ENCODE peak calls at places on chromosomes 13 and 19, in five cellular contexts. K is IMR-90, N is neuronal stem cell, Z is fibroblast of lung, F is H9. B is an unnamed sample.

GRCh38 chr13:110463876-110464510 is 97.5 kb downstream of the RAB20 start:
- DNase-seq in F (no peak), N (no peak), K (peak; percentile 19), Z (peak; percentile 24), B (peak; percentile 29)

GRCh38 chr13:40780822-40781401 is 8.5 kb upstream of the SLC25A15 start:
- DNase-seq in Z (peak; percentile 37), N (no peak), F (peak; percentile 48), K (peak; percentile 20), B (no peak)

GRCh38 chr13:98276486-98276885 is 99.4 kb upstream of the RNF113B start:
- DNase-seq in F (no peak), N (no peak), K (peak; percentile 61), Z (no peak), B (no peak)

GRCh38 chr13:112885782-112886268 is 83.2 kb upstream of the MCF2L start:
- DNase-seq in N (peak; percentile 74), F (peak; percentile 95), K (peak; percentile 87), Z (peak; percentile 88), B (peak; percentile 83)

GRCh38 chr13:94481966-94482365 is 2.5 kb upstream of the DCT start:
- DNase-seq in Z (peak; percentile 77), F (no peak), N (no peak), K (peak; percentile 66), B (no peak)

GRCh38 chr19:41941410-41942202 is 13.4 kb upstream of the ERFL start:
- DNase-seq in Z (no peak), N (no peak), F (no peak), K (no peak), B (no peak)

GRCh38 chr19:20039203-20039723 is at the start of gene ZNF682:
- DNase-seq in F (peak; percentile 97), Z (peak; percentile 91), N (peak; percentile 95), K (peak; percentile 92), B (peak; percentile 91)

GRCh38 chr13:23919006-23919405 is 21.7 kb upstream of the C1QTNF9B start:
- DNase-seq in N (no peak), K (no peak), Z (no peak), F (no peak), B (no peak)

GRCh38 chr19:28836366-28836765 is 376.6 kb downstream of the UQCRFS1 start:
- DNase-seq in K (no peak), N (no peak), F (no peak), Z (no peak), B (no peak)

GRCh38 chr13:58869566-58869965 is 1238.0 kb downstream of the PCDH17 start:
- DNase-seq in Z (no peak), N (no peak), K (no peak), F (no peak), B (no peak)

GRCh38 chr13:46605824-46606554 is 53.0 kb downstream of the LRCH1 start:
- DNase-seq in Z (no peak), F (no peak), N (no peak), K (no peak), B (no peak)

GRCh38 chr13:24727731-24728601 is 36.0 kb upstream of the RNF17 start:
- DNase-seq in N (peak; percentile 54), K (peak; percentile 84), F (peak; percentile 81), Z (peak; percentile 74), B (peak; percentile 61)

GRCh38 chr13:112446347-112446861 is 70.2 kb downstream of the SPACA7 start:
- DNase-seq in K (no peak), F (peak; percentile 18), Z (no peak), N (no peak), B (no peak)

GRCh38 chr13:95137096-95137495 is 164.2 kb downstream of the ABCC4 start:
- DNase-seq in K (peak; percentile 42), Z (peak; percentile 15), N (no peak), F (no peak), B (no peak)

GRCh38 chr19:55103190-55103589 is 14.2 kb downstream of the PPP1R12C start:
- DNase-seq in N (no peak), K (no peak), F (no peak), Z (no peak), B (no peak)

GRCh38 chr13:110421696-110422395 is 114.8 kb downstream of the COL4A2 start:
- DNase-seq in Z (peak; percentile 98), N (no peak), K (peak; percentile 90), F (no peak), B (no peak)

GRCh38 chr13:47133024-47133445 is 236.2 kb upstream of the HTR2A start:
- DNase-seq in N (no peak), F (no peak), Z (peak; percentile 29), K (no peak), B (no peak)

GRCh38 chr13:110157718-110158117 is 149.2 kb downstream of the COL4A1 start:
- DNase-seq in F (no peak), Z (no peak), N (no peak), K (no peak), B (no peak)

GRCh38 chr19:11204943-11205349 is 7.6 kb upstream of the KANK2 start:
- DNase-seq in Z (no peak), K (no peak), N (no peak), F (no peak), B (no peak)

GRCh38 chr13:101700598-101700997 is 248.1 kb downstream of the ITGBL1 start:
- DNase-seq in N (no peak), Z (peak; percentile 25), K (no peak), F (no peak), B (no peak)

GRCh38 chr19:50003810-50004419 is 21.3 kb downstream of the VRK3 start:
- DNase-seq in Z (peak; percentile 97), K (peak; percentile 97), F (no peak), N (no peak), B (no peak)

GRCh38 chr19:6721113-6721474 is 644 bp upstream of the C3 start:
- DNase-seq in Z (no peak), F (no peak), N (no peak), K (no peak), B (no peak)

GRCh38 chr19:1856698-1857603 is 6.4 kb downstream of the KLF16 start:
- DNase-seq in Z (peak; percentile 74), F (peak; percentile 85), K (peak; percentile 70), N (no peak), B (peak; percentile 92)

GRCh38 chr19:41161903-41162302 is 31.1 kb upstream of the CYP2S1 start:
- DNase-seq in Z (no peak), F (peak; percentile 71), N (no peak), K (no peak), B (no peak)

GRCh38 chr19:58318297-58318696 is 8.5 kb upstream of the ZSCAN22 start:
- DNase-seq in Z (no peak), F (no peak), N (no peak), K (no peak), B (no peak)

GRCh38 chr19:30273184-30273583 is 99.0 kb upstream of the ZNF536 start:
- DNase-seq in N (no peak), F (no peak), K (no peak), Z (no peak), B (no peak)
- H3K27ac ChIP-seq in N (no peak overlapping the region), F (no peak overlapping the region), K (no peak overlapping the region), Z (no peak overlapping the region), B (no peak overlapping the region)

DNA sequence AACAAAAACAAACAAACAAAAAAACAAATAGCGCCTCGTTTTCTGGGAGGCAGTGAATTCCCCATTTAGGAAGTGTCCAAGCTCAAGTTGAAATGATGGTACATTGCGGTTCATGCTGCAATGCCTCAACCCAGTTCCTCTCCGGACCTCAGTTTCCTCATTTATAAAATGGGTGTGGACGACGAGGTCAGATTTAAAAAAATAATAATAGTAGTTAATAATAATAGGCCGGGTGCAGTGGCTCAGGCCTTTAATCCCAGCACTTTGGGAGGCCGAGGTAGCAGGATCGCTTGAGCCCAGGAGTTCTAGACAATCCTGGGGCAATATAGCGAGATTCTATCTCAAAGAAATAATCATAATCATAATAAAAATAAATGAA is 15.5 kb upstream of the ERCC1 start:
- DNase-seq in K (no peak), F (no peak), N (no peak), Z (no peak), B (no peak)
- H3K27ac ChIP-seq in K (no peak overlapping the region), F (no peak overlapping the region), N (no peak overlapping the region), Z (peak overlapping the region; percentile 87), B (peak overlapping the region; percentile 96)

DNA sequence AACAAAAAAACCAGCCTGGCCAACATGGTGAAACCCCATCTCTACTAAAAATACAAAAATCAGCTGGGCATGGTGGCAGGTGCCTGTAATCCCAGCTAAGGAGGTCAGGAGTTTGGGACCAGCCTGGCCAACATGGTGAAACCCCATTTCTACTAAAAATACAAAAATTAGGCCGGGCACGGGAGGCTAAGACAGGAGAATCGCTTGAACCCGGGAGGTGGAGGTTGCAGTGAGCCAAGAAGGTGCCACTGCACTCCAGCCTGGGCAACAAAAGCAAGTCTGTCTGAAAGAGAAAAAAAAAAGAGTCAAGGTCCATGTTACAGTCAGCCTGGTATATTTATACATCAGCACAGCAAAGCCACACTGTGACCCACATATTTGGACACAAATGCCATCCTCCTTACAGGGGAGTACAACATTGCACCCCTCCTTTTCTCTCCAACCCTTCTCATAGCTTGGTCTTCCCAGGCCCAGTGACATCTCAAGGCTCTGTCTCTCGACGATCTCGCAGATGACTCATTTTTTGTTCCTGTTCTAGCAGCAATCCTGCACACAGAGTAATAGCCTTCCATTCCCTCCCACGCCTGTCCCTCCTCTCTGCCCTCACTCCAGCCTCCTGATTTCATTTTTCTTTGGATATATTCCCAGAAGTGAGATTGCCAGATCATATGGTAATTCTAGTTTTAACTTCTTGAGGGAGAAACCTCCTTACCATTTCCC is 21.0 kb upstream of the DPP9 start:
- DNase-seq in K (peak; percentile 95), F (no peak), Z (peak; percentile 94), N (no peak), B (no peak)
- H3K27ac ChIP-seq in K (no peak overlapping the region), F (no peak overlapping the region), Z (no peak overlapping the region), N (no peak overlapping the region), B (no peak overlapping the region)

DNA sequence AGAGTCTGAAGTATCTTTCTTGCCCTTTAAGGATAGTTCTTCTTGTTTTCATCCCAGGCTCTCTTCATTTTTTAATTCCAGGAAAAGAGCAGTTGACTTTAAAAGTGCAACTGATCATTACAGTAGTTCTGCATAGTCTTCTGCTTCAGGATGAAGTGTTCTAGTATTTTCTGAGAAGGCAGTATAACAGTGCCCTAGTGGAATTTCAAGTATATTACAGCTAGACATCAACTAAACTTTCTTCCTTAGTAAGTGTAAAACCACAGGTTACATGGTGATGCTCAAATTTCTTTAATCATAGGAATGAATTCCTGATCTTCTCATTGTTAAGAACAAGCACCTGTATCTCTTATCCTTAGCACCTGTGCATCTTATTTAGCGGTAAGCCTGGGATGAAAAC is 10.9 kb downstream of the NUFIP1 start:
- DNase-seq in N (no peak), K (no peak), Z (no peak), F (no peak), B (no peak)
- H3K27ac ChIP-seq in N (no peak overlapping the region), K (no peak overlapping the region), Z (no peak overlapping the region), F (no peak overlapping the region), B (no peak overlapping the region)